ENCODE peak calls at places on chromosomes 2 and 18, in nine cellular contexts. O, E, J, G, M, C, F, X and R are unnamed samples.
A peak's percentile ranks its signal among the peaks of the same experiment; 100 is the strongest.

GRCh38 chr18:5556317-5556974 is 12.6 kb upstream of the EPB41L3 start:
- DNase-seq in O (no peak), E (no peak), J (no peak), G (no peak), M (no peak), C (peak; percentile 21), F (no peak), X (no peak), R (no peak)

GRCh38 chr2:101740555-101740964 is 43.1 kb downstream of the MAP4K4 start:
- DNase-seq in O (no peak), E (no peak), J (no peak), G (no peak), M (no peak), C (no peak), F (no peak), X (no peak), R (no peak)

GRCh38 chr2:240564191-240564570 is 4.0 kb downstream of the DUSP28 start:
- DNase-seq in O (no peak), E (no peak), J (no peak), G (peak; percentile 4), M (no peak), C (no peak), F (no peak), X (no peak), R (no peak)

GRCh38 chr2:19669126-19669525 is 232.7 kb downstream of the TTC32 start:
- DNase-seq in O (no peak), E (no peak), J (no peak), G (no peak), M (no peak), C (no peak), F (no peak), X (peak; percentile 1), R (no peak)

GRCh38 chr2:20351555-20352229 is 1.0 kb upstream of the PUM2 start:
- DNase-seq in O (no peak), E (no peak), J (no peak), G (peak; percentile 24), M (no peak), C (no peak), F (no peak), X (no peak), R (no peak)

GRCh38 chr2:210167227-210167626 is 4.0 kb downstream of the KANSL1L start:
- DNase-seq in O (no peak), E (no peak), J (no peak), G (no peak), M (no peak), C (no peak), F (no peak), X (no peak), R (no peak)

GRCh38 chr2:179031731-179032408 is 18.1 kb downstream of the CCDC141 start:
- DNase-seq in O (no peak), E (no peak), J (no peak), G (peak; percentile 53), M (no peak), C (no peak), F (no peak), X (no peak), R (no peak)

GRCh38 chr2:157311706-157312105 is 13.9 kb downstream of the ERMN start:
- DNase-seq in O (no peak), E (no peak), J (no peak), G (no peak), M (no peak), C (no peak), F (no peak), X (no peak), R (no peak)